ENCODE peak calls at places on chromosomes 1 and 21, in seven cellular contexts. One of them, this sample, is unnamed.

GRCh38 chr1:53462769-53463501 is 3.7 kb downstream of the DMRTB1 start:
- DNase-seq in A549: no peak
- DNase-seq in CD8-positive, alpha-beta T cell: no peak
- DNase-seq in progenitor cell of endocrine pancreas: no peak
- DNase-seq in activated CD8-positive, alpha-beta T cell treated with anti-CD3 and anti-CD28 coated beads for 36 hours: no peak
- DNase-seq in Calu3: no peak
- DNase-seq in cardiac muscle cell: no peak
- DNase-seq in this sample: peak; percentile 75

GRCh38 chr1:21626921-21627339 is 42.2 kb downstream of the RAP1GAP start:
- DNase-seq in cardiac muscle cell: no peak
- DNase-seq in A549: no peak
- DNase-seq in Calu3: peak; percentile 74
- DNase-seq in activated CD8-positive, alpha-beta T cell treated with anti-CD3 and anti-CD28 coated beads for 36 hours: no peak
- DNase-seq in progenitor cell of endocrine pancreas: no peak
- DNase-seq in CD8-positive, alpha-beta T cell: no peak
- DNase-seq in this sample: no peak

GRCh38 chr1:237281481-237281880 is 239.5 kb downstream of the RYR2 start:
- DNase-seq in cardiac muscle cell: no peak
- DNase-seq in progenitor cell of endocrine pancreas: no peak
- DNase-seq in A549: no peak
- DNase-seq in Calu3: no peak
- DNase-seq in activated CD8-positive, alpha-beta T cell treated with anti-CD3 and anti-CD28 coated beads for 36 hours: no peak
- DNase-seq in CD8-positive, alpha-beta T cell: no peak
- DNase-seq in this sample: no peak

GRCh38 chr1:193565971-193566577 is 379.7 kb upstream of the B3GALT2 start:
- DNase-seq in CD8-positive, alpha-beta T cell: no peak
- DNase-seq in cardiac muscle cell: no peak
- DNase-seq in progenitor cell of endocrine pancreas: no peak
- DNase-seq in Calu3: no peak
- DNase-seq in activated CD8-positive, alpha-beta T cell treated with anti-CD3 and anti-CD28 coated beads for 36 hours: no peak
- DNase-seq in A549: no peak
- DNase-seq in this sample: no peak

GRCh38 chr1:51264470-51264869 is 28.4 kb downstream of the RNF11 start:
- DNase-seq in activated CD8-positive, alpha-beta T cell treated with anti-CD3 and anti-CD28 coated beads for 36 hours: no peak
- DNase-seq in Calu3: no peak
- DNase-seq in progenitor cell of endocrine pancreas: no peak
- DNase-seq in cardiac muscle cell: peak; percentile 89
- DNase-seq in A549: no peak
- DNase-seq in CD8-positive, alpha-beta T cell: no peak
- DNase-seq in this sample: no peak

GRCh38 chr1:67888707-67889106 is 55.4 kb upstream of the GNG12 start:
- DNase-seq in progenitor cell of endocrine pancreas: no peak
- DNase-seq in A549: no peak
- DNase-seq in CD8-positive, alpha-beta T cell: no peak
- DNase-seq in cardiac muscle cell: peak; percentile 58
- DNase-seq in Calu3: no peak
- DNase-seq in activated CD8-positive, alpha-beta T cell treated with anti-CD3 and anti-CD28 coated beads for 36 hours: no peak
- DNase-seq in this sample: no peak

GRCh38 chr1:63010898-63011660 is 227.1 kb downstream of the ATG4C start:
- DNase-seq in cardiac muscle cell: no peak
- DNase-seq in A549: no peak
- DNase-seq in activated CD8-positive, alpha-beta T cell treated with anti-CD3 and anti-CD28 coated beads for 36 hours: no peak
- DNase-seq in Calu3: no peak
- DNase-seq in progenitor cell of endocrine pancreas: no peak
- DNase-seq in CD8-positive, alpha-beta T cell: no peak
- DNase-seq in this sample: no peak

GRCh38 chr1:94100785-94101612 is 19.9 kb downstream of the ABCA4 start:
- DNase-seq in cardiac muscle cell: peak; percentile 60
- DNase-seq in CD8-positive, alpha-beta T cell: no peak
- DNase-seq in activated CD8-positive, alpha-beta T cell treated with anti-CD3 and anti-CD28 coated beads for 36 hours: no peak
- DNase-seq in Calu3: no peak
- DNase-seq in progenitor cell of endocrine pancreas: no peak
- DNase-seq in A549: no peak
- DNase-seq in this sample: no peak

GRCh38 chr1:154483941-154484803 is 17.8 kb upstream of the TDRD10 start:
- DNase-seq in progenitor cell of endocrine pancreas: no peak
- DNase-seq in A549: peak; percentile 30
- DNase-seq in cardiac muscle cell: peak; percentile 88
- DNase-seq in CD8-positive, alpha-beta T cell: no peak
- DNase-seq in Calu3: peak; percentile 61
- DNase-seq in activated CD8-positive, alpha-beta T cell treated with anti-CD3 and anti-CD28 coated beads for 36 hours: no peak
- DNase-seq in this sample: no peak

GRCh38 chr1:159929155-159930051 is 4.1 kb upstream of the TAGLN2 start:
- DNase-seq in A549: no peak
- DNase-seq in progenitor cell of endocrine pancreas: no peak
- DNase-seq in cardiac muscle cell: no peak
- DNase-seq in CD8-positive, alpha-beta T cell: no peak
- DNase-seq in Calu3: no peak
- DNase-seq in activated CD8-positive, alpha-beta T cell treated with anti-CD3 and anti-CD28 coated beads for 36 hours: no peak
- DNase-seq in this sample: no peak

GRCh38 chr1:32351859-32352745 is 10.2 kb downstream of the FAM229A start:
- DNase-seq in CD8-positive, alpha-beta T cell: no peak
- DNase-seq in activated CD8-positive, alpha-beta T cell treated with anti-CD3 and anti-CD28 coated beads for 36 hours: no peak
- DNase-seq in progenitor cell of endocrine pancreas: no peak
- DNase-seq in cardiac muscle cell: peak; percentile 60
- DNase-seq in Calu3: peak; percentile 49
- DNase-seq in A549: peak; percentile 18
- DNase-seq in this sample: no peak

GRCh38 chr21:41366522-41367151 is 4.8 kb downstream of the MX2 start:
- DNase-seq in CD8-positive, alpha-beta T cell: no peak
- DNase-seq in progenitor cell of endocrine pancreas: no peak
- DNase-seq in Calu3: peak; percentile 76
- DNase-seq in A549: peak; percentile 74
- DNase-seq in activated CD8-positive, alpha-beta T cell treated with anti-CD3 and anti-CD28 coated beads for 36 hours: peak; percentile 29
- DNase-seq in cardiac muscle cell: peak; percentile 94
- DNase-seq in this sample: no peak

GRCh38 chr21:46092026-46092764 is 5.7 kb upstream of the COL6A2 start:
- DNase-seq in A549: no peak
- DNase-seq in activated CD8-positive, alpha-beta T cell treated with anti-CD3 and anti-CD28 coated beads for 36 hours: no peak
- DNase-seq in CD8-positive, alpha-beta T cell: no peak
- DNase-seq in progenitor cell of endocrine pancreas: no peak
- DNase-seq in Calu3: no peak
- DNase-seq in cardiac muscle cell: peak; percentile 87
- DNase-seq in this sample: no peak

GRCh38 chr1:220579317-220579716 is 51.4 kb downstream of the MARK1 start:
- DNase-seq in activated CD8-positive, alpha-beta T cell treated with anti-CD3 and anti-CD28 coated beads for 36 hours: no peak
- DNase-seq in cardiac muscle cell: no peak
- DNase-seq in Calu3: no peak
- DNase-seq in CD8-positive, alpha-beta T cell: no peak
- DNase-seq in progenitor cell of endocrine pancreas: no peak
- DNase-seq in A549: no peak
- DNase-seq in this sample: no peak

GRCh38 chr1:19436716-19437476 is 48.4 kb downstream of the CAPZB start:
- DNase-seq in activated CD8-positive, alpha-beta T cell treated with anti-CD3 and anti-CD28 coated beads for 36 hours: no peak
- DNase-seq in Calu3: peak; percentile 47
- DNase-seq in A549: peak; percentile 11
- DNase-seq in CD8-positive, alpha-beta T cell: no peak
- DNase-seq in cardiac muscle cell: peak; percentile 83
- DNase-seq in progenitor cell of endocrine pancreas: no peak
- DNase-seq in this sample: no peak

GRCh38 chr1:182384387-182384960 is 7.1 kb downstream of the GLUL start:
- DNase-seq in A549: no peak
- DNase-seq in cardiac muscle cell: no peak
- DNase-seq in CD8-positive, alpha-beta T cell: no peak
- DNase-seq in activated CD8-positive, alpha-beta T cell treated with anti-CD3 and anti-CD28 coated beads for 36 hours: no peak
- DNase-seq in progenitor cell of endocrine pancreas: no peak
- DNase-seq in Calu3: no peak
- DNase-seq in this sample: no peak

GRCh38 chr1:32060914-32061313 is 11.8 kb upstream of the TMEM39B start:
- DNase-seq in progenitor cell of endocrine pancreas: no peak
- DNase-seq in Calu3: no peak
- DNase-seq in activated CD8-positive, alpha-beta T cell treated with anti-CD3 and anti-CD28 coated beads for 36 hours: no peak
- DNase-seq in CD8-positive, alpha-beta T cell: no peak
- DNase-seq in cardiac muscle cell: no peak
- DNase-seq in A549: no peak
- DNase-seq in this sample: no peak

GRCh38 chr1:15262711-15263110 is 15.7 kb downstream of the FHAD1 start:
- DNase-seq in CD8-positive, alpha-beta T cell: no peak
- DNase-seq in progenitor cell of endocrine pancreas: no peak
- DNase-seq in A549: no peak
- DNase-seq in Calu3: no peak
- DNase-seq in activated CD8-positive, alpha-beta T cell treated with anti-CD3 and anti-CD28 coated beads for 36 hours: no peak
- DNase-seq in cardiac muscle cell: no peak
- DNase-seq in this sample: no peak

GRCh38 chr21:41601573-41602371 is 93.8 kb upstream of the TMPRSS2 start:
- DNase-seq in Calu3: no peak
- DNase-seq in activated CD8-positive, alpha-beta T cell treated with anti-CD3 and anti-CD28 coated beads for 36 hours: no peak
- DNase-seq in A549: no peak
- DNase-seq in CD8-positive, alpha-beta T cell: no peak
- DNase-seq in progenitor cell of endocrine pancreas: no peak
- DNase-seq in cardiac muscle cell: peak; percentile 35
- DNase-seq in this sample: no peak

GRCh38 chr1:7831458-7831857 is 21.4 kb downstream of the UTS2 start:
- DNase-seq in Calu3: no peak
- DNase-seq in A549: no peak
- DNase-seq in activated CD8-positive, alpha-beta T cell treated with anti-CD3 and anti-CD28 coated beads for 36 hours: no peak
- DNase-seq in CD8-positive, alpha-beta T cell: no peak
- DNase-seq in cardiac muscle cell: peak; percentile 39
- DNase-seq in progenitor cell of endocrine pancreas: no peak
- DNase-seq in this sample: no peak

GRCh38 chr1:170556910-170557309 is 24.9 kb downstream of the GORAB start:
- DNase-seq in activated CD8-positive, alpha-beta T cell treated with anti-CD3 and anti-CD28 coated beads for 36 hours: no peak
- DNase-seq in CD8-positive, alpha-beta T cell: no peak
- DNase-seq in Calu3: no peak
- DNase-seq in progenitor cell of endocrine pancreas: no peak
- DNase-seq in cardiac muscle cell: peak; percentile 57
- DNase-seq in A549: no peak
- DNase-seq in this sample: no peak

GRCh38 chr1:30599721-30600120 is 123.7 kb downstream of the MATN1 start:
- DNase-seq in A549: no peak
- DNase-seq in activated CD8-positive, alpha-beta T cell treated with anti-CD3 and anti-CD28 coated beads for 36 hours: no peak
- DNase-seq in progenitor cell of endocrine pancreas: no peak
- DNase-seq in CD8-positive, alpha-beta T cell: no peak
- DNase-seq in Calu3: no peak
- DNase-seq in cardiac muscle cell: no peak
- DNase-seq in this sample: no peak

GRCh38 chr1:22064751-22065402 is 12.4 kb downstream of the CDC42 start:
- DNase-seq in cardiac muscle cell: no peak
- DNase-seq in Calu3: no peak
- DNase-seq in progenitor cell of endocrine pancreas: no peak
- DNase-seq in CD8-positive, alpha-beta T cell: no peak
- DNase-seq in activated CD8-positive, alpha-beta T cell treated with anti-CD3 and anti-CD28 coated beads for 36 hours: no peak
- DNase-seq in A549: no peak
- DNase-seq in this sample: no peak

GRCh38 chr21:14620152-14620551 is 74.0 kb upstream of the SAMSN1 start:
- DNase-seq in activated CD8-positive, alpha-beta T cell treated with anti-CD3 and anti-CD28 coated beads for 36 hours: peak; percentile 27
- DNase-seq in cardiac muscle cell: no peak
- DNase-seq in CD8-positive, alpha-beta T cell: no peak
- DNase-seq in progenitor cell of endocrine pancreas: no peak
- DNase-seq in Calu3: no peak
- DNase-seq in A549: no peak
- DNase-seq in this sample: no peak

GRCh38 chr1:59433440-59433813 is 136.5 kb downstream of the FGGY start:
- DNase-seq in progenitor cell of endocrine pancreas: no peak
- DNase-seq in CD8-positive, alpha-beta T cell: no peak
- DNase-seq in cardiac muscle cell: no peak
- DNase-seq in Calu3: no peak
- DNase-seq in activated CD8-positive, alpha-beta T cell treated with anti-CD3 and anti-CD28 coated beads for 36 hours: no peak
- DNase-seq in A549: no peak
- DNase-seq in this sample: no peak

GRCh38 chr1:210374600-210374953 is 45.9 kb downstream of the HHAT start:
- DNase-seq in CD8-positive, alpha-beta T cell: no peak
- DNase-seq in progenitor cell of endocrine pancreas: no peak
- DNase-seq in activated CD8-positive, alpha-beta T cell treated with anti-CD3 and anti-CD28 coated beads for 36 hours: no peak
- DNase-seq in A549: no peak
- DNase-seq in Calu3: no peak
- DNase-seq in cardiac muscle cell: no peak
- DNase-seq in this sample: no peak
- TF ChIP-seq CTCF in CD8-positive, alpha-beta T cell: no peak
- TF ChIP-seq CTCF in progenitor cell of endocrine pancreas: no peak
- TF ChIP-seq CTCF in activated CD8-positive, alpha-beta T cell treated with anti-CD3 and anti-CD28 coated beads for 36 hours: no peak
- TF ChIP-seq CTCF in A549: no peak
- TF ChIP-seq CTCF in Calu3: peak; percentile 2
- TF ChIP-seq CTCF in cardiac muscle cell: no peak
- TF ChIP-seq CTCF in this sample: no peak

DNA sequence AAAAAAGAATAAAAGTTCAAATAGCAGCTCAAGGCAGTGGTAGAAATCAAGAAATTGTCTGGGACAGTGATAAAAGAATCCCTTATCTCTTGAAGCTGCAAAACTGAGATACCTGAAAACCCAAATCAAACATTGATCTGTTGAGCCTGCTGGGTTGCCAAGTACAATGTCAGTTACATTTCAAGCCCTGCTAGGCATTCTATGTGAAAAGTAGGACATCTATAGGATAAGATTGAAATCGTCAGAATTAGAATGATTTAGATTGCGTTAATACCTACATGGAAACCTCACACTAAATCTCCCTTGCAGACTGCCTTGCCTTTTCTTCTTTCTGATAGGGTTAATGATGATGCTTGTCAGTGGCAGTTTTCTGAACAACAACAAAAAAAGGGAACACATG is 1684.4 kb upstream of the B3GALT2 start:
- DNase-seq in cardiac muscle cell: no peak
- DNase-seq in CD8-positive, alpha-beta T cell: no peak
- DNase-seq in A549: no peak
- DNase-seq in activated CD8-positive, alpha-beta T cell treated with anti-CD3 and anti-CD28 coated beads for 36 hours: no peak
- DNase-seq in progenitor cell of endocrine pancreas: no peak
- DNase-seq in Calu3: no peak
- DNase-seq in this sample: no peak
- TF ChIP-seq CTCF in cardiac muscle cell: no peak
- TF ChIP-seq CTCF in CD8-positive, alpha-beta T cell: no peak
- TF ChIP-seq CTCF in A549: no peak
- TF ChIP-seq CTCF in activated CD8-positive, alpha-beta T cell treated with anti-CD3 and anti-CD28 coated beads for 36 hours: no peak
- TF ChIP-seq CTCF in progenitor cell of endocrine pancreas: no peak
- TF ChIP-seq CTCF in Calu3: no peak
- TF ChIP-seq CTCF in this sample: no peak

DNA sequence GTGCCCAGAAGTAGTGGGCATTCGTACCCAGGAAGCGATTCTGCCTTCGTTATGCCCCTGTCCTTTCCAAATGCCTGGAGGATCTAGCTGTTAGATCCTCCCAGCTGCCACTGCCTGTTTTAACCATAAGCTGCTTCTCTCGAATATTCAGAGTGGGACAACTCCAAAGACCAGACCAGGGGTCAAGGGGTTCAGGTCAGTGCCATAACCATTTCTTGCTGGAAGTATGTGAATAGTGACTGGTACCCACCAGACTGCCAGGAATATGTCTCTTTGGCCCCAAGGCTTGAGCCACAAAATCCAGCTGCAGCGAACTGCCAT is 914 bp upstream of the MTF1 start:
- DNase-seq in cardiac muscle cell: no peak
- DNase-seq in progenitor cell of endocrine pancreas: no peak
- DNase-seq in CD8-positive, alpha-beta T cell: no peak
- DNase-seq in Calu3: no peak
- DNase-seq in A549: no peak
- DNase-seq in activated CD8-positive, alpha-beta T cell treated with anti-CD3 and anti-CD28 coated beads for 36 hours: no peak
- DNase-seq in this sample: no peak
- TF ChIP-seq CTCF in cardiac muscle cell: no peak
- TF ChIP-seq CTCF in progenitor cell of endocrine pancreas: peak; percentile 34
- TF ChIP-seq CTCF in CD8-positive, alpha-beta T cell: no peak
- TF ChIP-seq CTCF in Calu3: no peak
- TF ChIP-seq CTCF in A549: no peak
- TF ChIP-seq CTCF in activated CD8-positive, alpha-beta T cell treated with anti-CD3 and anti-CD28 coated beads for 36 hours: peak; percentile 48
- TF ChIP-seq CTCF in this sample: no peak

DNA sequence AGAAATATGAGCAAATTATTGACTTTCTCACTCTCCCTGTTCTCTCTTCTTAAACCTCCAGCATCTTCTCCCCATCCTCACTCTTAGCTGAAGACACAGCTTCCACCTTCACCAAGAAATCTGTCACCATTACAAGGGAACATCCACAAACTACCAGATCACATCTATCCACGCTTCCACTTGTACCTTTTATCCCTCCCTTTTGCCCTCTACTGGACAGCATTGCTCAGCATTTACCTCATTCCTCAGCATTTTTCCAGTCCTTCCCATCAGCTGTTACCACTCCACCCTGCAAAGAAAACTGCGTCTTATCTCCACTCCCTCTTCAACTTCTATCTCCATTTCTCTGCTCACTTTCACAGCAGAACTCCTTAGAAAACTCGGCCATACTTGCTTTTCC is 42.6 kb downstream of the KCNJ6 start:
- DNase-seq in activated CD8-positive, alpha-beta T cell treated with anti-CD3 and anti-CD28 coated beads for 36 hours: no peak
- DNase-seq in cardiac muscle cell: peak; percentile 32
- DNase-seq in progenitor cell of endocrine pancreas: no peak
- DNase-seq in CD8-positive, alpha-beta T cell: no peak
- DNase-seq in Calu3: no peak
- DNase-seq in A549: peak; percentile 7
- DNase-seq in this sample: no peak
- TF ChIP-seq CTCF in activated CD8-positive, alpha-beta T cell treated with anti-CD3 and anti-CD28 coated beads for 36 hours: no peak
- TF ChIP-seq CTCF in cardiac muscle cell: peak; percentile 22
- TF ChIP-seq CTCF in progenitor cell of endocrine pancreas: no peak
- TF ChIP-seq CTCF in CD8-positive, alpha-beta T cell: no peak
- TF ChIP-seq CTCF in Calu3: no peak
- TF ChIP-seq CTCF in A549: no peak
- TF ChIP-seq CTCF in this sample: no peak